ENCODE peak calls at places on chromosomes 13 and 19, in seven cellular contexts. B is B cell, P is OCI-LY7, R is GM03348, G is PC-9, C is cardiac fibroblast, Y is activated T-cell treated with anti-CD3 and anti-CD28 coated beads for 24 hours. U is an unnamed sample.

GRCh38 chr19:8702350-8702749 is 3.8 kb upstream of the ACTL9 start:
- DNase-seq in G (no peak), R (no peak), P (no peak), Y (peak; percentile 29), B (no peak), C (no peak), U (no peak)

GRCh38 chr13:95391785-95392184 is 90.5 kb upstream of the ABCC4 start:
- DNase-seq in Y (no peak), C (no peak), B (no peak), G (no peak), R (no peak), P (no peak), U (no peak)

GRCh38 chr13:83877901-83878300 is 4.4 kb downstream of the SLITRK1 start:
- DNase-seq in P (no peak), C (no peak), G (no peak), R (no peak), Y (no peak), B (no peak), U (no peak)

GRCh38 chr13:41053384-41053826 is 7.9 kb upstream of the WBP4 start:
- DNase-seq in C (peak; percentile 81), B (peak; percentile 71), P (peak; percentile 71), Y (no peak), G (peak; percentile 37), R (peak; percentile 53), U (no peak)

GRCh38 chr19:45262570-45262969 is 11.5 kb downstream of the MARK4 start:
- DNase-seq in R (no peak), P (no peak), B (no peak), C (no peak), G (no peak), Y (no peak), U (no peak)

GRCh38 chr19:52297601-52298358 is 811 bp downstream of the ZNF480 start:
- DNase-seq in C (no peak), G (no peak), P (no peak), B (peak; percentile 17), Y (no peak), R (no peak), U (no peak)

GRCh38 chr19:42179501-42179817 is 38.0 kb downstream of the DEDD2 start:
- DNase-seq in R (no peak), Y (no peak), P (no peak), G (no peak), B (no peak), C (no peak), U (no peak)

GRCh38 chr19:39083983-39084731 is at the start of gene ACP7:
- DNase-seq in B (no peak), G (peak; percentile 38), Y (no peak), C (no peak), P (no peak), R (peak; percentile 43), U (no peak)

GRCh38 chr19:51552996-51553725 is 17.9 kb upstream of the ZNF175 start:
- DNase-seq in B (peak; percentile 70), R (peak; percentile 83), P (peak; percentile 46), G (no peak), Y (peak; percentile 25), C (peak; percentile 68), U (peak; percentile 6)

GRCh38 chr19:18967358-18968146 is 26.5 kb upstream of the HOMER3 start:
- DNase-seq in C (peak; percentile 82), R (no peak), Y (no peak), G (peak; percentile 46), B (no peak), P (no peak), U (no peak)

GRCh38 chr19:1253514-1254080 is 5.2 kb downstream of the MIDN start:
- DNase-seq in P (no peak), C (no peak), G (peak; percentile 72), Y (no peak), B (peak; percentile 35), R (no peak), U (no peak)

GRCh38 chr13:43229506-43229905 is 206.1 kb downstream of the DNAJC15 start:
- DNase-seq in R (peak; percentile 65), P (no peak), C (peak; percentile 64), Y (no peak), G (no peak), B (no peak), U (no peak)

GRCh38 chr13:99656843-99657506 is 155.7 kb downstream of the TM9SF2 start:
- DNase-seq in B (no peak), R (no peak), P (no peak), C (no peak), G (no peak), Y (peak; percentile 5), U (no peak)

GRCh38 chr19:3319643-3320353 is 46.6 kb upstream of the NFIC start:
- DNase-seq in B (no peak), Y (no peak), P (no peak), R (peak; percentile 35), G (no peak), C (peak; percentile 26), U (no peak)

GRCh38 chr13:44155422-44156293 is 218.0 kb upstream of the SERP2 start:
- DNase-seq in C (peak; percentile 72), G (no peak), R (peak; percentile 60), Y (no peak), B (no peak), P (no peak), U (no peak)

GRCh38 chr19:1571358-1571757 is 3.2 kb upstream of the MEX3D start:
- DNase-seq in C (no peak), R (no peak), B (no peak), G (no peak), Y (no peak), P (no peak), U (no peak)

GRCh38 chr19:13154241-13154778 is 4.1 kb downstream of the IER2 start:
- DNase-seq in B (peak; percentile 57), R (peak; percentile 90), C (peak; percentile 96), P (peak; percentile 60), Y (no peak), G (peak; percentile 68), U (no peak)

GRCh38 chr13:59409211-59409610 is 754.5 kb downstream of the DIAPH3 start:
- DNase-seq in G (no peak), Y (no peak), P (no peak), R (no peak), C (peak; percentile 48), B (no peak), U (no peak)

GRCh38 chr13:42574011-42574410 is at the start of gene TNFSF11:
- DNase-seq in R (no peak), Y (no peak), C (peak; percentile 10), B (peak; percentile 15), P (no peak), G (no peak), U (no peak)

U was measured in epithelial cell of prostate.